ENCODE peak calls at places on chromosomes 5 and 9, in nine cellular contexts. D is astrocyte of the spinal cord, B is mammary epithelial cell, N is A673, V is cardiac fibroblast, O is PC-3, A is gastrocnemius medialis, S is spleen, G is GM12864. W is an unnamed sample.

GRCh38 chr5:107817436-107817835 is 146.7 kb upstream of the EFNA5 start:
- DNase-seq in D (no peak), B (no peak), N (no peak), V (no peak), O (no peak), A (no peak), S (no peak), G (no peak), W (no peak)

GRCh38 chr5:1913578-1913977 is 30.9 kb upstream of the IRX4 start:
- DNase-seq in D (no peak), B (no peak), N (no peak), V (no peak), O (no peak), A (no peak), S (peak; percentile 34), G (no peak), W (no peak)

GRCh38 chr9:123087359-123087888 is 54.0 kb downstream of the GPR21 start:
- DNase-seq in D (no peak), B (no peak), N (no peak), V (no peak), O (peak; percentile 11), A (no peak), S (no peak), G (no peak), W (no peak)

GRCh38 chr9:27362447-27363210 is 65.7 kb upstream of the EQTN start:
- DNase-seq in D (no peak), B (peak; percentile 76), N (no peak), V (no peak), O (no peak), A (no peak), S (no peak), G (no peak), W (no peak)

GRCh38 chr5:140468188-140468587 is 66.6 kb downstream of the ANKHD1 start:
- DNase-seq in D (peak; percentile 15), B (no peak), N (no peak), V (peak; percentile 26), O (no peak), A (no peak), S (no peak), G (no peak), W (no peak)

GRCh38 chr5:65926276-65926761 is at the start of gene ERBIN:
- DNase-seq in D (peak; percentile 78), B (peak; percentile 85), N (peak; percentile 65), V (peak; percentile 94), O (peak; percentile 44), A (peak; percentile 78), S (peak; percentile 94), G (no peak), W (peak; percentile 76)

GRCh38 chr9:89642789-89643188 is 38.0 kb downstream of the GADD45G start:
- DNase-seq in D (no peak), B (no peak), N (no peak), V (no peak), O (no peak), A (no peak), S (peak; percentile 30), G (no peak), W (no peak)

GRCh38 chr5:137621861-137622823 is 113.7 kb downstream of the KLHL3 start:
- DNase-seq in D (peak; percentile 35), B (peak; percentile 83), N (no peak), V (peak; percentile 29), O (peak; percentile 81), A (peak; percentile 85), S (no peak), G (no peak), W (no peak)

GRCh38 chr5:171648279-171648774 is 137.3 kb upstream of the SMIM23 start:
- DNase-seq in D (no peak), B (no peak), N (no peak), V (no peak), O (no peak), A (no peak), S (no peak), G (no peak), W (no peak)

GRCh38 chr5:85000671-85001070 is 616.0 kb upstream of the EDIL3 start:
- DNase-seq in D (peak; percentile 22), B (no peak), N (no peak), V (peak; percentile 1), O (peak; percentile 57), A (no peak), S (no peak), G (no peak), W (no peak)

GRCh38 chr5:1517838-1518237 is 5.9 kb downstream of the LPCAT1 start:
- DNase-seq in D (no peak), B (no peak), N (no peak), V (no peak), O (no peak), A (no peak), S (peak; percentile 80), G (no peak), W (peak; percentile 8)

GRCh38 chr5:156142867-156143266 is 184.1 kb upstream of the SGCD start:
- DNase-seq in D (no peak), B (no peak), N (no peak), V (no peak), O (no peak), A (no peak), S (no peak), G (no peak), W (no peak)

GRCh38 chr5:398475-399295 is 44.3 kb upstream of the EXOC3 start:
- DNase-seq in D (no peak), B (no peak), N (no peak), V (no peak), O (no peak), A (no peak), S (peak; percentile 74), G (no peak), W (no peak)

GRCh38 chr5:157148734-157149615 is 6.3 kb upstream of the MED7 start:
- DNase-seq in D (peak; percentile 68), B (peak; percentile 46), N (peak; percentile 71), V (peak; percentile 78), O (peak; percentile 95), A (no peak), S (no peak), G (peak; percentile 49), W (no peak)

GRCh38 chr5:53256746-53257145 is 147.2 kb upstream of the MOCS2 start:
- DNase-seq in D (peak; percentile 84), B (peak; percentile 87), N (no peak), V (peak; percentile 70), O (peak; percentile 45), A (no peak), S (no peak), G (no peak), W (no peak)

GRCh38 chr5:39040875-39041274 is 33.3 kb downstream of the RICTOR start:
- DNase-seq in D (no peak), B (no peak), N (no peak), V (no peak), O (no peak), A (no peak), S (no peak), G (no peak), W (no peak)

GRCh38 chr5:86525623-86526022 is 92.1 kb upstream of the COX7C start:
- DNase-seq in D (no peak), B (no peak), N (no peak), V (no peak), O (no peak), A (no peak), S (no peak), G (no peak), W (no peak)

DNA sequence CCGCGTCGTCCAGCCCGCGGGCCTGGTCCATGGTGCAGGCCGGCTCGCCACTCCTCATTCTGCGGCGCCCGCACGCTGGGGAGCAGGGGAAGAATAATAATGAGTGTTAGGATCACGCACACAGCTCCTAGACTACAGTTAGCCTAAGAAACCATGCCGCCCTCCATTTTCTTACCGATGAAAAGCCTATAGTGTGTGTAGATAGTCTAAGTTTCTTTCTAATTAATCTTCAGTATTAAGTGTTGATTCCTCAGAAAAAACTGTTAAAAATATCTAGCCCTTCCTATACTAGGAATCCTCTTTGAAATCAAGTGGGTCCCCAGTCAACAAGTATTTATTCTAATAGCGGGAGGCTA is 9.3 kb downstream of the ZBED3 start:
- DNase-seq in D (no peak), B (no peak), N (no peak), V (no peak), O (no peak), A (no peak), S (no peak), G (no peak), W (no peak)
- TF ChIP-seq CTCF in D (no peak), B (no peak), N (no peak), V (no peak), O (no peak), A (no peak), S (no peak), G (no peak), W (no peak)

DNA sequence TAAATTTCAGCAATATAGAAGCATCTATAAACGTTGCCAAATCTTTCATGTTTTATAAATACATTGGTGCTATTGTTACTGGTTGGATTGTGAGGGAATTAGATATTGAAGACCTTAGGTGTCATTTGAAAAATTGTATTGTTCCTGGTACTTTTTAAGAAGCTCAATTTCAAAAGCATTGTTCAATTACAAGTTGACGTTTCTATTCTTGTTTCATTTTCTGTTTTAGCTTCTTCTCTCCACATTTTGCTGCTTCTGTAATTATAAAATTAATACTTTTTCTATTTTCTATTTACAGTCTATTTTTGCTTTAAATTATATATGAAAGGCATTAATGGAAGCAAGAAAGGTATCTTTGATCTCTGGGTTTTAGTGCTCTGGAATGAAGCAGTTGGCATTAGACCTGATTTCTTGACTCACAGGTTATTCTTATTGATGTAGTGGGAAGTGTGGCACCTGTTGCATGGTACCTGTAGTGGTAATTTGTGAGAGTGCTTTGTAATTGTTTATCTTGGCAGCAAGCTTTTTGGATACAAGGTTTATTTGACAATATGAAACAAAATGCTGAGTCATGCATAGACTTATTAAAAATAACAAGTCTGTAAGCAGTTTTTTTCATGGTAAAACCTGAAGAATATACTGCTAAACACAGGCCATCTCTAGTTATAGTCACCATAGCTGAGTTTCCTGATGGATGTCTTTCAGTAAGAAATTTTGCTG is 13.2 kb downstream of the MACIR start:
- DNase-seq in D (peak; percentile 20), B (peak; percentile 5), N (no peak), V (peak; percentile 17), O (peak; percentile 93), A (no peak), S (no peak), G (no peak), W (no peak)
- H3K4me3 ChIP-seq in D (no peak overlapping the region), B (no peak overlapping the region), N (no peak overlapping the region), V (no peak overlapping the region), O (no peak overlapping the region), A (no peak overlapping the region), S (no peak overlapping the region), G (no peak overlapping the region), W (peak overlapping the region; percentile 2)

DNA sequence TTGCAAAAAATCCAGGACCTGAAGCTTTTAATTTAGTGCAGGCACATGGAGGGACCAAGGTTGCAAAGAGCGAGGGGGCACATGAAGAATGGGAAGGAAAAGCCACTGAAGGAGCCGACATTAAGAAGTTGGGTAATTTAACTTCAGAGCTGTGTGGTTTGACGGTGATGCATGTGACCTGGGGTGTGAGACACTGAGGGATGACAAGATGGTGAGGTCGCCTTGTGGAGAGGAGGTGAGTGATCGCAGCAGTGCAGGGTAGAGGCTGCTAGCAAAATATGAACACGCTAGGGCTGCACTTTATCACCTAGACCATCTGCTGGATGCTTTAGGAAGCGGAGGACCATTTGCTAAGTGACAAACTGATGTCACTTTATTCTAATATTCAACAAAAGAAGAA is 339.0 kb upstream of the KIF2A start:
- DNase-seq in D (no peak), B (peak; percentile 23), N (no peak), V (no peak), O (no peak), A (no peak), S (no peak), G (no peak), W (no peak)
- TF ChIP-seq CTCF in D (no peak), B (no peak), N (no peak), V (no peak), O (no peak), A (no peak), S (no peak), G (no peak), W (no peak)

GRCh38 chr9:135745189-135745588 is 43.2 kb downstream of the KCNT1 start:
- DNase-seq in D (no peak), B (no peak), N (no peak), V (no peak), O (no peak), A (no peak), S (no peak), G (no peak), W (no peak)
- H3K4me3 ChIP-seq in D (no peak overlapping the region), B (no peak overlapping the region), N (no peak overlapping the region), V (no peak overlapping the region), O (no peak overlapping the region), A (peak overlapping the region; percentile 41), S (no peak overlapping the region), G (no peak overlapping the region), W (no peak overlapping the region)

W was measured in GM06990.